ENCODE peak calls at places on chromosome 5, in six cellular contexts. H is substantia nigra, Y is neuronal stem cell, C is foreskin keratinocyte, S is RWPE1, W is spleen. U is an unnamed sample.

GRCh38 chr5:68450245-68450852 is 234.8 kb downstream of the PIK3R1 start:
- DNase-seq in H (no peak), Y (no peak), C (peak; percentile 62), S (peak; percentile 63), W (no peak), U (no peak)

GRCh38 chr5:76303917-76304316 is 99.2 kb upstream of the IQGAP2 start:
- DNase-seq in H (no peak), Y (no peak), C (peak; percentile 91), S (peak; percentile 36), W (no peak), U (peak; percentile 87)

GRCh38 chr5:132459031-132459982 is 31.3 kb downstream of the IRF1 start:
- DNase-seq in H (no peak), Y (no peak), C (no peak), S (no peak), W (peak; percentile 83), U (no peak)

GRCh38 chr5:77209495-77210090 is 887 bp upstream of the PDE8B start:
- DNase-seq in H (no peak), Y (no peak), C (no peak), S (no peak), W (no peak), U (no peak)

GRCh38 chr5:3143382-3143781 is 391.9 kb upstream of the IRX2 start:
- DNase-seq in H (no peak), Y (no peak), C (no peak), S (no peak), W (no peak), U (no peak)

GRCh38 chr5:67520161-67520886 is 323.7 kb upstream of the CD180 start:
- DNase-seq in H (no peak), Y (no peak), C (no peak), S (no peak), W (no peak), U (no peak)

GRCh38 chr5:25568989-25569625 is 924.3 kb upstream of the CDH10 start:
- DNase-seq in H (no peak), Y (no peak), C (no peak), S (no peak), W (no peak), U (no peak)

GRCh38 chr5:42800748-42801330 is 10.9 kb downstream of the SELENOP start:
- DNase-seq in H (no peak), Y (no peak), C (no peak), S (no peak), W (no peak), U (no peak)

GRCh38 chr5:59831341-59831989 is 62.1 kb downstream of the PDE4D start:
- DNase-seq in H (no peak), Y (no peak), C (no peak), S (no peak), W (no peak), U (no peak)

GRCh38 chr5:146238973-146239372 is 35.6 kb downstream of the RBM27 start:
- DNase-seq in H (no peak), Y (no peak), C (no peak), S (no peak), W (no peak), U (no peak)

GRCh38 chr5:3266861-3267260 is 328.8 kb upstream of the IRX1 start:
- DNase-seq in H (no peak), Y (no peak), C (no peak), S (no peak), W (no peak), U (no peak)

GRCh38 chr5:87393331-87393730 is 19.4 kb downstream of the CCNH start:
- DNase-seq in H (no peak), Y (no peak), C (peak; percentile 76), S (peak; percentile 56), W (no peak), U (no peak)

GRCh38 chr5:56070795-56071539 is 76.2 kb upstream of the IL6ST start:
- DNase-seq in H (no peak), Y (no peak), C (no peak), S (no peak), W (no peak), U (no peak)

GRCh38 chr5:74256947-74257573 is 383.5 kb downstream of the ENC1 start:
- DNase-seq in H (no peak), Y (no peak), C (no peak), S (no peak), W (peak; percentile 55), U (no peak)

GRCh38 chr5:115575167-115576070 is 26.9 kb downstream of the TICAM2 start:
- DNase-seq in H (no peak), Y (no peak), C (peak; percentile 64), S (peak; percentile 61), W (no peak), U (no peak)

GRCh38 chr5:181217111-181217804 is 5.8 kb upstream of the TRIM41 start:
- DNase-seq in H (no peak), Y (peak; percentile 65), C (peak; percentile 48), S (peak; percentile 68), W (peak; percentile 89), U (no peak)

GRCh38 chr5:83512051-83512745 is 40.7 kb downstream of the VCAN start:
- DNase-seq in H (no peak), Y (no peak), C (no peak), S (no peak), W (no peak), U (no peak)

GRCh38 chr5:65173130-65173525 is 308.6 kb downstream of the ADAMTS6 start:
- DNase-seq in H (no peak), Y (no peak), C (no peak), S (no peak), W (no peak), U (no peak)

GRCh38 chr5:84381501-84382362 is 2.9 kb downstream of the EDIL3 start:
- DNase-seq in H (no peak), Y (no peak), C (peak; percentile 51), S (no peak), W (no peak), U (no peak)

GRCh38 chr5:34716986-34717385 is 60.9 kb downstream of the RAI14 start:
- DNase-seq in H (no peak), Y (no peak), C (no peak), S (no peak), W (no peak), U (no peak)

GRCh38 chr5:83475540-83476469 is 4.3 kb downstream of the VCAN start:
- DNase-seq in H (no peak), Y (no peak), C (peak; percentile 80), S (peak; percentile 60), W (no peak), U (peak; percentile 26)

GRCh38 chr5:53543401-53543800 is 17.0 kb upstream of the NDUFS4 start:
- DNase-seq in H (no peak), Y (no peak), C (no peak), S (no peak), W (no peak), U (no peak)

GRCh38 chr5:61816146-61816545 is 484.1 kb downstream of the ZSWIM6 start:
- DNase-seq in H (no peak), Y (no peak), C (no peak), S (no peak), W (no peak), U (no peak)
- H3K27ac ChIP-seq in H (no peak overlapping the region), Y (no peak overlapping the region), C (no peak overlapping the region), S (no peak overlapping the region), W (no peak overlapping the region), U (no peak overlapping the region)

GRCh38 chr5:139854029-139854605 is 58.5 kb downstream of the PSD2 start:
- DNase-seq in H (no peak), Y (no peak), C (no peak), S (no peak), W (peak; percentile 44), U (no peak)
- H3K27ac ChIP-seq in H (no peak overlapping the region), Y (no peak overlapping the region), C (no peak overlapping the region), S (no peak overlapping the region), W (no peak overlapping the region), U (no peak overlapping the region)

GRCh38 chr5:36060516-36060885 is 6.2 kb downstream of the UGT3A2 start:
- DNase-seq in H (no peak), Y (no peak), C (no peak), S (no peak), W (no peak), U (no peak)

GRCh38 chr5:36055984-36056383 is 10.7 kb downstream of the UGT3A2 start:
- DNase-seq in H (no peak), Y (no peak), C (no peak), S (no peak), W (no peak), U (no peak)

GRCh38 chr5:36059571-36060515 is 6.8 kb downstream of the UGT3A2 start:
- DNase-seq in H (no peak), Y (no peak), C (peak; percentile 76), S (no peak), W (no peak), U (peak; percentile 31)

GRCh38 chr5:36054646-36055045 is 12.0 kb downstream of the UGT3A2 start:
- DNase-seq in H (no peak), Y (no peak), C (no peak), S (no peak), W (no peak), U (no peak)

DNA sequence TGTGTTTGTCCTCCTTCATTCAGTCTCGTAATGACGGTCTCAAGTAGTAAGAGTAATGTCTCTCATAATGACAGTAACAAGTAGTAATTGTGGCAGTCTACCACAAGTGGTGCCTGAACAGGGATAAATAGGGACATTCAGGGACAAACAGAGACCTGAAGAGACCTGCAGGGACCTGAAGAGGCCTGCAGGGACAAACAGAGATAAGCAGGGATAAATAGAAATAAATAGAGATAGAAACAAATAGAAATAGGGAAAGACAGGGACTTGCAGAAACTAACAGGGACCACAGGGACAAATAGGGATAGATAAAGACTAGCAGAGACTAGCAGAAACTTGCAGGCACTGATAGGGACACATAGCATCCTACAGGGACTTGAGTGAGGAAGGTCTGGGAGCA is 7.9 kb downstream of the UGT3A2 start:
- DNase-seq in H (no peak), Y (no peak), C (no peak), S (no peak), W (no peak), U (no peak)
- H3K27ac ChIP-seq in H (no peak overlapping the region), Y (no peak overlapping the region), C (no peak overlapping the region), S (no peak overlapping the region), W (no peak overlapping the region), U (no peak overlapping the region)

GRCh38 chr5:138849439-138849838 is 25.7 kb downstream of the LRRTM2 start:
- DNase-seq in H (no peak), Y (no peak), C (peak; percentile 28), S (no peak), W (no peak), U (no peak)

GRCh38 chr5:138844812-138845513 is 30.2 kb downstream of the LRRTM2 start:
- DNase-seq in H (no peak), Y (no peak), C (peak; percentile 84), S (peak; percentile 82), W (no peak), U (peak; percentile 69)

GRCh38 chr5:138840100-138840499 is 35.0 kb downstream of the LRRTM2 start:
- DNase-seq in H (no peak), Y (no peak), C (no peak), S (no peak), W (no peak), U (no peak)

GRCh38 chr5:138841531-138841930 is 33.6 kb downstream of the LRRTM2 start:
- DNase-seq in H (no peak), Y (no peak), C (no peak), S (no peak), W (no peak), U (no peak)

GRCh38 chr5:138843789-138844461 is 31.2 kb downstream of the LRRTM2 start:
- DNase-seq in H (no peak), Y (no peak), C (peak; percentile 74), S (peak; percentile 42), W (no peak), U (peak; percentile 26)
- H3K27ac ChIP-seq in H (no peak overlapping the region), Y (no peak overlapping the region), C (no peak overlapping the region), S (peak overlapping the region; percentile 85), W (no peak overlapping the region), U (peak overlapping the region; percentile 85)

U was measured in epithelial cell of prostate.